ENCODE peak calls at places on chromosomes 13 and 19, in four cellular contexts. J, Q, G and O are unnamed samples.

GRCh38 chr19:51702754-51703654 is 9.9 kb downstream of the SPACA6 start:
- DNase-seq in J (no peak), Q (peak; percentile 33), G (no peak), O (no peak)

GRCh38 chr19:38838208-38838985 is 6.8 kb upstream of the ECH1 start:
- DNase-seq in J (peak; percentile 52), Q (no peak), G (no peak), O (no peak)

GRCh38 chr19:39131255-39131755 is 5.7 kb downstream of the PAK4 start:
- DNase-seq in J (peak; percentile 84), Q (peak; percentile 75), G (no peak), O (no peak)

GRCh38 chr13:113511361-113511760 is 20.9 kb upstream of the DCUN1D2 start:
- DNase-seq in J (no peak), Q (no peak), G (no peak), O (no peak)

GRCh38 chr13:44404261-44405139 is 30.9 kb downstream of the SERP2 start:
- DNase-seq in J (no peak), Q (no peak), G (peak; percentile 90), O (no peak)

GRCh38 chr13:40164137-40164536 is 502.3 kb downstream of the FOXO1 start:
- DNase-seq in J (no peak), Q (no peak), G (no peak), O (no peak)

GRCh38 chr13:77305276-77305675 is 21.6 kb downstream of the MYCBP2 start:
- DNase-seq in J (no peak), Q (no peak), G (no peak), O (no peak)

GRCh38 chr13:114151565-114152284 is 19.3 kb upstream of the RASA3 start:
- DNase-seq in J (peak; percentile 75), Q (no peak), G (peak; percentile 88), O (no peak)

GRCh38 chr13:83298636-83299035 is 583.6 kb downstream of the SLITRK1 start:
- DNase-seq in J (no peak), Q (no peak), G (no peak), O (no peak)

GRCh38 chr19:47863514-47863936 is 4.5 kb downstream of the TPRX2 start:
- DNase-seq in J (peak; percentile 89), Q (peak; percentile 89), G (peak; percentile 88), O (peak; percentile 91)

GRCh38 chr13:43077906-43078305 is 54.5 kb downstream of the DNAJC15 start:
- DNase-seq in J (no peak), Q (no peak), G (no peak), O (no peak)

GRCh38 chr13:25085125-25085742 is 10.7 kb upstream of the PABPC3 start:
- DNase-seq in J (no peak), Q (no peak), G (no peak), O (peak; percentile 75)

GRCh38 chr19:10467104-10467706 is 36.0 kb downstream of the KEAP1 start:
- DNase-seq in J (no peak), Q (no peak), G (no peak), O (no peak)

GRCh38 chr19:50315773-50316448 is 13.3 kb downstream of the KCNC3 start:
- DNase-seq in J (peak; percentile 32), Q (no peak), G (no peak), O (no peak)

GRCh38 chr19:6769006-6769637 is 1.9 kb upstream of the SH2D3A start:
- DNase-seq in J (no peak), Q (no peak), G (no peak), O (peak; percentile 44)

GRCh38 chr13:76991796-76992547 is at the start of gene CLN5:
- DNase-seq in J (peak; percentile 98), Q (peak; percentile 95), G (peak; percentile 97), O (peak; percentile 97)

GRCh38 chr13:26541678-26542553 is 15.6 kb upstream of the WASF3 start:
- DNase-seq in J (no peak), Q (no peak), G (no peak), O (no peak)

GRCh38 chr13:26541041-26541440 is 16.4 kb upstream of the WASF3 start:
- DNase-seq in J (no peak), Q (no peak), G (no peak), O (no peak)

GRCh38 chr13:26540319-26540718 is 17.2 kb upstream of the WASF3 start:
- DNase-seq in J (peak; percentile 58), Q (peak; percentile 19), G (no peak), O (peak; percentile 56)

GRCh38 chr13:26548251-26548765 is 9.2 kb upstream of the WASF3 start:
- DNase-seq in J (no peak), Q (no peak), G (no peak), O (no peak)

DNA sequence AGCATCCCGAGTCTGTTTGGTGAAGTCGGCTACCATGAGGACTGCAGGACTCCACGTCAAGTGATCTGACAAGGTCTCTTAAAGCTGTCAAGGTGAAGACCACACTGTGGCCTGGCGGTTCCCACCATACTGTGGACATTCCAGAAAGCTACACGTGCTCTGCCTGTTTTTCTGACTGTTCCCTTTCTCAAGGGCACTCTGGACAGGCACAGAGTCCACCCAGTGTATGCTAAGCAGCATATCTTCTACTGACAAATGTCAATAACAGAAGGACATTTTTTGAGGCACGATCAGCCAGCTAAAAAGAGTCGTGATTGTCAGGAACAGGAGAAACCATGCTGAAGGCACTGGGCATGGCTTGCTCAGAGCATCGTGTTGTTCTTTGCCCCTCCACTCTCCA is 12.8 kb upstream of the WASF3 start:
- DNase-seq in J (no peak), Q (no peak), G (no peak), O (no peak)
- H3K27me3 ChIP-seq in J (no peaks in the 10 kb centered on the region), Q (peaks cover 10% of the 10 kb centered on the region), G (no peaks in the 10 kb centered on the region), O (no peaks in the 10 kb centered on the region)

GRCh38 chr19:2805991-2806649 is 13.5 kb upstream of the ZNF554 start:
- DNase-seq in J (no peak), Q (no peak), G (no peak), O (no peak)
- H3K4me3 ChIP-seq in J (no peak overlapping the region), Q (no peak overlapping the region), G (no peak overlapping the region), O (no peak overlapping the region)

GRCh38 chr19:15679089-15679488 is 6.2 kb downstream of the CYP4F12 start:
- DNase-seq in J (no peak), Q (no peak), G (no peak), O (no peak)
- H3K27me3 ChIP-seq in J (peaks cover 3% of the 10 kb centered on the region), Q (no peaks in the 10 kb centered on the region), G (no peaks in the 10 kb centered on the region), O (no peaks in the 10 kb centered on the region)

GRCh38 chr19:16846901-16847300 is 17.7 kb downstream of the SIN3B start:
- DNase-seq in J (no peak), Q (no peak), G (no peak), O (no peak)

GRCh38 chr19:16847407-16847806 is 18.2 kb downstream of the SIN3B start:
- DNase-seq in J (no peak), Q (no peak), G (no peak), O (no peak)

GRCh38 chr19:16851031-16851712 is 22.0 kb downstream of the SIN3B start:
- DNase-seq in J (no peak), Q (no peak), G (no peak), O (peak; percentile 3)

GRCh38 chr19:16850133-16850532 is 20.9 kb downstream of the SIN3B start:
- DNase-seq in J (no peak), Q (no peak), G (no peak), O (peak; percentile 7)

DNA sequence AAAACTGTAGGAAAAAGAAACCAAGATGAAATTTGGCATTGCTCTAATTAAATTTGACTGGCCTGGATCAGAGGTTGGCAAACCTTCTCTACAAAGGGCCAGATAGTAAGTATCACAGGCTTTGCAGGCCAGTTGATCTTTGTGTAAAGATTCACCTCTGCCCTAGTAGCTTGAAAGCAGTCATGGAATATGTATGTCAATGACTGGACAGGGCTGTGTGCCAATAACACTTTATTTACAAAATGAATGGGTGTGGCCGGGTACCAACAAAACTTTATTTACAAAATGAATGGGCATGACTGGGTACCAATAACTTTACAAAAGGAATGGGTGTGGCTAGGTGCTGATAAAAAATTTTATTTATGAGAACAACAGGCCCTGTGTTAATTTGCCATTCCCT is 20.0 kb downstream of the SIN3B start:
- DNase-seq in J (no peak), Q (no peak), G (no peak), O (peak; percentile 25)
- H3K4me3 ChIP-seq in J (no peak overlapping the region), Q (no peak overlapping the region), G (no peak overlapping the region), O (no peak overlapping the region)

DNA sequence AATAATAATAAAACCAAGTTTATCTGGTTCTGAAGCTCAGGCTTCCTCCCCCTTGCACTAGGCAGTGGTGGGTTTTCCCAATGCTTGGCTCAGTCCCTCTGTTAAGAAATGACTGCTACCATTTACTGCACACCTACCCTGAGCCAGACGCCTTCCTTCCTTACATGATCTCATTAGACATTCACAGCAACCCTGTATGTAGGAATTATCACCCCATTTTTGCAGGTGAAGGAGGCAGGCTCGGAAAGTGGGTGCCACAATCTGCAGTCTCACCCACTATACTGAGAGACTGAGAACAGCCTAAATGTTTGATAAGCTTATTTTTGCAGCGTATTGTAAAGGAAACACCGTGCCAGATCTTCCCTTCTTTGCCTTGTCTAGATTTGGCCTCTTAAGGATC is 18.3 kb upstream of the CACNG8 start:
- DNase-seq in J (no peak), Q (no peak), G (no peak), O (no peak)
- H3K27me3 ChIP-seq in J (no peaks in the 10 kb centered on the region), Q (peaks cover 86% of the 10 kb centered on the region), G (no peaks in the 10 kb centered on the region), O (peaks cover 46% of the 10 kb centered on the region)

DNA sequence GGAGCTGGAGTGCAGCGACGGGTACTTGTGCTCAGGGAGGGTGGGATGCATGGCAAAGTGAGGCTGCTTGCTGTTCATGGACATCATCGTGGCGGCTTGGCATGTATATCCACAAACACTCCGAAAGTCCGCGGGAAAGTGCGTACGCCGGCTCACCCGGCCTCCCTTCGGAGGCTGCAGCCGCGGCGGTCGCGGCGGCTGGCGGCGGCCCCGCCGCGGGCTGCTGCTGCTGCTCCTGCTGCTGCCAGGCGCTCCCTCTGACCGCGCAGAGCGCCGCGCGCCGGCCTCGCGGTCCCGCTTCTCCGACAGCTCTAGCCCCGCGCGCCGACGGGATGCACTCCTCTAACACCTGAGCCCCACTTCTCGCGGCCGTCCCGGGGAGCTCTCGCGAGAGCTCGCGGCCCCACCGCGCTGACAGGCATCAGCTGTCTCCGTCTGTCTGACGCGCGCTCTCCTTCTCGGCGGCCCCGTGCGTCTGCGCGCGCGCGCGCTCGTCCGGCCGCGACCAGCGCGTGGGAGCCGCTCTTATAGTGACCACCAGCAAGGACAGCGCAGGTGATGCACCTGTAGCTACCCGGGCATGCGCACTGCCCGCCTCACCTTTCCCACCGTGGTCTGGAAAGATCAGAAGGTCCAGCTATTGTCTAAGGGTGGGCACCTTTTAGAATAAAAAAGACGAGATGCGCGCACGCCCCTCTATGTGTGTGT is at the start of gene POU4F1:
- DNase-seq in J (peak; percentile 71), Q (peak; percentile 33), G (no peak), O (no peak)
- H3K4me3 ChIP-seq in J (peak within 1 kb of the TSS; percentile 66), Q (peak within 1 kb of the TSS; percentile 33), G (peak within 1 kb of the TSS; percentile 16), O (peak within 1 kb of the TSS; percentile 44)

DNA sequence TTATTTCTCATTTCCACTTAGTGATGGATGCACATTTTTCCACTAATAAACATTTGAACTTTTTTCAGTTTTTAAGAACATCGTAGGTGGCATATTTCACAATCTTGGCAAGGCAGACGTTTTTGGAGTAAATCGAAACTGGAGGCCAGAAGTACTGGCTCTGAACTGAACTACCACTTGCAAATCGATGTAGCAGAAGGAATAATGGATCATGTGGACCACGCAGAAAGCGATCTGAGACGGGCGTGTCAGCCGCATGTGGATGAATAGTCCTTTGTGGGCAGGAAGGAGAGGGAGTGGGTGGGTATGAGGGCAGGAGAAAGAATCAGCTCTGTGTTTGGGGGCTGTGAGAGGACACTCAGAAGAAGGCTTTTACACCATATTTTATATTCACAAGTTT is 90.4 kb downstream of the COL4A2 start:
- DNase-seq in J (no peak), Q (no peak), G (no peak), O (peak; percentile 88)
- H3K27me3 ChIP-seq in J (no peaks in the 10 kb centered on the region), Q (peaks cover 4% of the 10 kb centered on the region), G (no peaks in the 10 kb centered on the region), O (no peaks in the 10 kb centered on the region)